ENCODE peak calls at places on chromosomes 2 and 18, in seven cellular contexts. Q, B, C, P, G, U and I are unnamed samples.

GRCh38 chr18:50492061-50492460 is 67.8 kb upstream of the MAPK4 start:
- DNase-seq in G (no peak), U (no peak), B (no peak), Q (no peak), P (no peak), C (no peak), I (no peak)

GRCh38 chr18:51185075-51185474 is 12.4 kb downstream of the MEX3C start:
- DNase-seq in G (no peak), Q (no peak), U (peak), C (peak), P (no peak), B (no peak), I (peak)

GRCh38 chr2:72293620-72294019 is 146.0 kb upstream of the CYP26B1 start:
- DNase-seq in B (no peak), U (peak), Q (no peak), C (peak), P (no peak), G (peak), I (no peak)

GRCh38 chr2:43073373-43073772 is 153.0 kb downstream of the ZFP36L2 start:
- DNase-seq in B (no peak), Q (peak), G (peak), P (peak), U (peak), C (peak), I (peak)

GRCh38 chr2:39435974-39436591 is 1.0 kb downstream of the MAP4K3 start:
- DNase-seq in Q (no peak), B (no peak), C (peak), G (no peak), U (peak), P (no peak), I (peak)

GRCh38 chr2:223416826-223417610 is 185.1 kb downstream of the SCG2 start:
- DNase-seq in U (no peak), P (no peak), B (no peak), C (peak), Q (no peak), G (peak), I (peak)

GRCh38 chr2:211737282-211737681 is 801.3 kb downstream of the ERBB4 start:
- DNase-seq in G (no peak), P (no peak), U (no peak), Q (no peak), C (peak), B (no peak), I (no peak)

GRCh38 chr18:7870855-7871254 is 303.7 kb downstream of the PTPRM start:
- DNase-seq in P (no peak), Q (no peak), G (peak), C (peak), U (peak), B (no peak), I (peak)

GRCh38 chr2:154452906-154453493 is 245.5 kb upstream of the KCNJ3 start:
- DNase-seq in U (no peak), C (no peak), B (no peak), G (no peak), Q (peak), P (no peak), I (no peak)

GRCh38 chr2:219178377-219179175 is 501 bp downstream of the RETREG2 start:
- DNase-seq in U (peak), C (peak), B (peak), Q (no peak), G (no peak), P (no peak), I (peak)

GRCh38 chr2:84492571-84492970 is 23.7 kb upstream of the DNAH6 start:
- DNase-seq in G (no peak), U (peak), Q (no peak), P (no peak), B (no peak), C (no peak), I (no peak)

GRCh38 chr2:212940816-212941215 is 210.6 kb downstream of the IKZF2 start:
- DNase-seq in P (peak), Q (peak), C (peak), B (no peak), U (peak), G (no peak), I (peak)

GRCh38 chr2:79040967-79041582 is 15.6 kb downstream of the REG3G start:
- DNase-seq in U (no peak), C (no peak), B (no peak), Q (no peak), G (no peak), P (no peak), I (no peak)

GRCh38 chr2:68653538-68653982 is 10.2 kb downstream of the PROKR1 start:
- DNase-seq in B (peak), C (peak), U (peak), Q (no peak), P (no peak), G (peak), I (peak)

GRCh38 chr2:31028415-31028814 is 109.8 kb downstream of the GALNT14 start:
- DNase-seq in P (no peak), Q (peak), U (no peak), G (no peak), C (no peak), B (no peak), I (no peak)

GRCh38 chr2:20186078-20186854 is 38.7 kb downstream of the SDC1 start:
- DNase-seq in P (no peak), B (no peak), U (peak), Q (peak), G (no peak), C (peak), I (no peak)

GRCh38 chr18:47754311-47755101 is 176.0 kb downstream of the SMAD2 start:
- DNase-seq in G (no peak), U (no peak), P (no peak), B (peak), C (no peak), Q (peak), I (peak)

GRCh38 chr18:42578781-42579180 is 536.7 kb downstream of the RIT2 start:
- DNase-seq in G (no peak), B (no peak), Q (no peak), P (no peak), C (peak), U (no peak), I (peak)

GRCh38 chr2:64686283-64686956 is 32.7 kb upstream of the SERTAD2 start:
- DNase-seq in U (no peak), C (no peak), Q (peak), G (no peak), P (no peak), B (no peak), I (no peak)

GRCh38 chr2:22703286-22703925 is 681.6 kb upstream of the KLHL29 start:
- DNase-seq in U (no peak), P (no peak), B (no peak), G (no peak), Q (no peak), C (no peak), I (no peak)

DNA sequence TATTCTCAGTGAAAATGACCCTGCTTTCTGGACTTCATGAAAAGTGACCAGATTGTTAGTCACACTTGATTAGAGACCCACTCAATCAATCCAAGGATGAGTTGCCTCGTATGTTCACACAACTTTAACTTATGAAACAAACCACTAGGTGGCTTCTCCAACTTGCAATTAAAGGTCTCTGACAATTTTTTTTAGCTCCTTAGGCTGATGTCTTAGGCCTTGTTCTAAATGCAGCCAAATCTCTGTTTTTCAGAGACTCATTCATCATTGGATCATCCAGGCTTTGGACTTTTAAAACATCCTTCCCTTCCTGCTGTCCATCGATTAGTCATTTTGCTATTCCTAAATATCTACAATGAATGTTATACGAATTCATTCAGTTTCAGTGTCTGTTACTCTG is 63.3 kb downstream of the MREG start:
- DNase-seq in U (peak), B (peak), G (peak), C (peak), Q (no peak), P (no peak), I (peak)
- TF ChIP-seq CTCF in U (peak), B (peak), G (peak), C (peak), Q (peak), P (peak), I (peak)

GRCh38 chr2:166494140-166494544 is at the start of gene SCN7A:
- DNase-seq in Q (peak), P (peak), B (no peak), G (peak), C (peak), U (peak), I (peak)
- H3K4me3 ChIP-seq in Q (peak), P (no peak), B (no peak), G (peak), C (peak), U (peak), I (no peak)

DNA sequence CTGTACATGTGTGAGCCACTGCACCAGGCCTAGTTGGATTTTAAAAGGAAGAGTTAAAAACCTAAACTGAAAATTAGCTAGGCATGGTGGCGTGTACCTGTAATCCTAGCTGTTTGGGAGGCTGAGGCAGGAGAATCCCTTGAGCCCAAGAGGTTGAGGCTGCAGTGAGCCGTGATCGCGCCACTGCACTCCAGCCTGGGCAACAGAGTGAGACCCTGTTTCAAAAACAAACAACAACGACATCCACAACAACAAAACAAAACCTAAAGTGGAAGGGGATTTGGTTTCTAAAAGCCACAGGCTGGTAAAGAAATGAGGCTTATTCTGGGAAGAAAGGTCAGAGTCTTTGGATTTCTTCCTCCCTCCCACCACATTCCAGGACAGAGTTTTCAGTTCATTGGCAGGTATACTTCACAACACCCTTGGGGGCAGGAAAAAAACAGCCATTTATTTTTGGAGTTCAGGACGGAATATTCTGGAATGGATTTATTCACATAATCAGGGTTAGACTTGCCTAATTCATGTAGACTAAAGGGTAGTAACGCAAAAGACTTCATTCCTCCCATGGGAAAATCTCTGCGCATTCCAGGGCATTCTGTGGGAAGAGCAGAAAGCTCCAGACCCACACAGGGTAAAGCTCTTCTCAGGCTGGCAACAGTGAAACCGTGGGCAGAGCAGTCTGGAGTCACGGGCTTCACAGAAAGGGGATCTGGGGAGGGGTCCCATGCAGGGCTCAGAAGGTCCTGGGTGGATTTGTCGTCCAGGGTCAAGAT is 34.9 kb downstream of the TEX44 start:
- DNase-seq in P (no peak), Q (no peak), G (no peak), U (peak), B (no peak), C (peak), I (peak)
- TF ChIP-seq CTCF in P (no peak), Q (no peak), G (no peak), U (no peak), B (no peak), C (no peak), I (no peak)

GRCh38 chr2:208496129-208496528 is 89.5 kb downstream of the PTH2R start:
- DNase-seq in B (no peak), U (no peak), G (no peak), Q (no peak), P (no peak), C (no peak), I (no peak)
- H3K4me3 ChIP-seq in B (no peak), U (no peak), G (no peak), Q (no peak), P (no peak), C (no peak), I (no peak)

DNA sequence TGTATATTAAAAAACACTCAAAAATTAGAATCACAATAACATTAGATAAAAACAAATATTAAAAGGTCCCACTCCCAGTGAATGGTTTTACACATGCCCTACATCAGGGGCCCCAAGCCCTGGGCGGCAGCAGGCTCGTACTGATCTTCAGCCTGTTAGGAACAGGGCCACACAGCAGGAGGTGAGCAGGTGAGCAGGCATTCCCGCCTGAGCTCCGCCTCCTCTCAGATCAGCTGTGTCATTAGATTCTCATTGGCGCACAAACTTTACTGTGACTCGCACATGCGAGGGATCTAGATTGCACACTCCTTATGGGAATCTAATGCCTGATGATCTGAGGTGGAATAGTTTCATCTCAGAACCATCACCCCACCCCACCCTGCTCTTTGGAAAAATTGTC is 74.2 kb downstream of the MBD2 start:
- DNase-seq in Q (peak), B (no peak), C (no peak), G (no peak), U (no peak), P (no peak), I (no peak)
- TF ChIP-seq CTCF in Q (no peak), B (no peak), C (no peak), G (no peak), U (no peak), P (no peak), I (no peak)

GRCh38 chr2:5698171-5698570 is 6.0 kb downstream of the SOX11 start:
- DNase-seq in P (no peak), G (no peak), C (no peak), Q (no peak), U (no peak), B (no peak), I (no peak)

GRCh38 chr2:5697554-5697953 is 5.4 kb downstream of the SOX11 start:
- DNase-seq in U (no peak), B (no peak), G (no peak), P (no peak), C (no peak), Q (no peak), I (no peak)

GRCh38 chr2:5695641-5696350 is 3.6 kb downstream of the SOX11 start:
- DNase-seq in G (no peak), C (peak), U (peak), Q (peak), B (peak), P (no peak), I (no peak)

GRCh38 chr2:5696351-5696740 is 4.2 kb downstream of the SOX11 start:
- DNase-seq in G (no peak), U (peak), Q (no peak), P (no peak), C (peak), B (peak), I (no peak)

DNA sequence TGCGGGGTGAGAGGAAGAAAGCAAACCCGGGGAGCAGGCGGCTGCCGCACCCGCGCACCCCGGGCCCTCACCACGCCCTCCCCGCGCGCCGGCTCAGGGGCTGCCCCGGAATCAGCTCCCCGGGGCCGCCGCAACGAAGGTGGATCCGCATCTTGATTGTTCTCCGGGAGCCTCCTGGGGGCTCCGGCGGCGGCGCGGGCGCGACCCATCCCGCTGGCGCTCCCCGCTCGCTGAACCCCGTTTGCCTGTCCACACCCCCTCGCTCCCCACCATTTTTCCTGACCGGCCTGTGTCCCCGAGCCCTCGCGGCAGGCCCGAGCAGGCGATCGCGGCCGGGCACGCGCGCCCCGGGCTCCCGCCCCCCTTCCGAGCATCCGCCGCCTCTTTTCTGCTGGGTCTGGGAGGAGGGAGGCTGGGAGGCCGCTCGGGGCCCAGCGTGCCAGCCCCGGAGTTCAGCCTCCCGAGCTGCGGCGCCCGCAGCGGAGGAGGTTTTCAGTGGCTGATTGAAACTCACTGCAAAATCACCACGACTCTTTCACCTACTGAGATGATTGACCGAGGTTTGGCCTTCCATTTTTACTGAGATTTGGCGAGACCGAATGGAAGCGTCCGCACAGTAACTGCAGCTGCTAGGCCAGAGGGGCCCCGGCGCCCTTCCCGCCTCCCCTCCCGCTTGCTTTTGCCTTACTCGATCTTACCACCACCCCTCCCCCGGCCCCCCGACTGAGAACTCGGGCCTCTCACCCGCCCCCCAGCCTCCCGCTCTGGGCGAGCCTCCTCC is 4.7 kb downstream of the SOX11 start:
- DNase-seq in C (peak), G (no peak), U (peak), B (peak), Q (peak), P (no peak), I (no peak)
- H3K4me3 ChIP-seq in C (peak), G (peak), U (peak), B (no peak), Q (peak), P (peak), I (no peak)

GRCh38 chr2:112121682-112122254 is 16.4 kb upstream of the FBLN7 start:
- DNase-seq in B (peak), U (peak), P (no peak), C (peak), G (peak), Q (peak), I (peak)
- TF ChIP-seq CTCF in B (peak), U (peak), P (peak), C (peak), G (peak), Q (peak), I (peak)